ENCODE peak calls at places on chromosomes 16 and 17, in five cellular contexts. E is neuronal stem cell, N is mesenchymal stem cell, V is H1, U is trophoblast cell. R is an unnamed sample.

GRCh38 chr16:85386467-85387170 is 226.5 kb upstream of the GSE1 start:
- DNase-seq in E (no peak), N (no peak), V (no peak), U (no peak), R (no peak)

GRCh38 chr17:59828478-59828760 is 64.3 kb downstream of the TUBD1 start:
- DNase-seq in E (no peak), N (no peak), V (no peak), U (no peak), R (no peak)

GRCh38 chr16:47213761-47214440 is 70.2 kb upstream of the NETO2 start:
- DNase-seq in E (no peak), N (peak), V (no peak), U (no peak), R (no peak)

GRCh38 chr17:65495255-65496060 is 66.0 kb downstream of the AXIN2 start:
- DNase-seq in E (peak), N (no peak), V (peak), U (no peak), R (peak)

GRCh38 chr17:56074366-56074765 is 78.9 kb upstream of the ANKFN1 start:
- DNase-seq in E (no peak), N (no peak), V (no peak), U (no peak), R (no peak)

GRCh38 chr16:66551788-66552287 is 538 bp upstream of the CKLF start:
- DNase-seq in E (no peak), N (no peak), V (no peak), U (no peak), R (no peak)

GRCh38 chr17:42531455-42532354 is 4.3 kb upstream of the NAGLU start:
- DNase-seq in E (no peak), N (peak), V (no peak), U (peak), R (peak)

GRCh38 chr17:70947636-70948565 is 778.6 kb downstream of the KCNJ2 start:
- DNase-seq in E (no peak), N (no peak), V (no peak), U (no peak), R (no peak)

GRCh38 chr16:85359147-85359822 is 247.0 kb upstream of the CIBAR2 start:
- DNase-seq in E (no peak), N (peak), V (no peak), U (no peak), R (no peak)

GRCh38 chr17:39380144-39380543 is 21.3 kb downstream of the FBXL20 start:
- DNase-seq in E (no peak), N (no peak), V (no peak), U (no peak), R (no peak)

GRCh38 chr17:40848583-40849235 is 18.3 kb downstream of the KRT12 start:
- DNase-seq in E (no peak), N (no peak), V (no peak), U (no peak), R (no peak)

GRCh38 chr16:29862383-29862883 is 593 bp downstream of the CDIPT start:
- DNase-seq in E (no peak), N (peak), V (no peak), U (peak), R (no peak)

GRCh38 chr17:58181796-58182195 is 10.7 kb upstream of the EPX start:
- DNase-seq in E (no peak), N (no peak), V (no peak), U (no peak), R (no peak)

GRCh38 chr17:8872705-8873426 is 5.4 kb upstream of the PIK3R6 start:
- DNase-seq in E (no peak), N (no peak), V (no peak), U (no peak), R (no peak)

GRCh38 chr17:8873801-8874715 is 6.6 kb upstream of the PIK3R6 start:
- DNase-seq in E (no peak), N (no peak), V (no peak), U (no peak), R (no peak)

GRCh38 chr17:8877984-8878383 is 10.5 kb upstream of the PIK3R6 start:
- DNase-seq in E (no peak), N (no peak), V (no peak), U (no peak), R (no peak)

GRCh38 chr17:8875957-8876356 is 8.5 kb upstream of the PIK3R6 start:
- DNase-seq in E (no peak), N (no peak), V (no peak), U (no peak), R (peak)

GRCh38 chr17:8875416-8875815 is 7.9 kb upstream of the PIK3R6 start:
- DNase-seq in E (no peak), N (no peak), V (no peak), U (no peak), R (peak)
- H2BK120ac ChIP-seq in E (no peak), N (no peak), V (no peak), U (no peak), R (no peak)

GRCh38 chr17:44006581-44007345 is 2.3 kb downstream of the NAGS start:
- DNase-seq in E (peak), N (peak), V (peak), U (peak), R (peak)

GRCh38 chr17:44004761-44005526 is 522 bp downstream of the NAGS start:
- DNase-seq in E (no peak), N (no peak), V (no peak), U (peak), R (peak)

GRCh38 chr17:44007346-44008204 is 3.2 kb downstream of the NAGS start:
- DNase-seq in E (no peak), N (no peak), V (no peak), U (no peak), R (no peak)

GRCh38 chr17:44005527-44005864 is 1.1 kb downstream of the NAGS start:
- DNase-seq in E (no peak), N (no peak), V (no peak), U (no peak), R (no peak)

GRCh38 chr17:44005865-44006580 is 1.6 kb downstream of the NAGS start:
- DNase-seq in E (no peak), N (peak), V (no peak), U (no peak), R (peak)
- H2BK12ac ChIP-seq in E (no peak), N (peak), V (peak), U (no peak), R (no peak)

DNA sequence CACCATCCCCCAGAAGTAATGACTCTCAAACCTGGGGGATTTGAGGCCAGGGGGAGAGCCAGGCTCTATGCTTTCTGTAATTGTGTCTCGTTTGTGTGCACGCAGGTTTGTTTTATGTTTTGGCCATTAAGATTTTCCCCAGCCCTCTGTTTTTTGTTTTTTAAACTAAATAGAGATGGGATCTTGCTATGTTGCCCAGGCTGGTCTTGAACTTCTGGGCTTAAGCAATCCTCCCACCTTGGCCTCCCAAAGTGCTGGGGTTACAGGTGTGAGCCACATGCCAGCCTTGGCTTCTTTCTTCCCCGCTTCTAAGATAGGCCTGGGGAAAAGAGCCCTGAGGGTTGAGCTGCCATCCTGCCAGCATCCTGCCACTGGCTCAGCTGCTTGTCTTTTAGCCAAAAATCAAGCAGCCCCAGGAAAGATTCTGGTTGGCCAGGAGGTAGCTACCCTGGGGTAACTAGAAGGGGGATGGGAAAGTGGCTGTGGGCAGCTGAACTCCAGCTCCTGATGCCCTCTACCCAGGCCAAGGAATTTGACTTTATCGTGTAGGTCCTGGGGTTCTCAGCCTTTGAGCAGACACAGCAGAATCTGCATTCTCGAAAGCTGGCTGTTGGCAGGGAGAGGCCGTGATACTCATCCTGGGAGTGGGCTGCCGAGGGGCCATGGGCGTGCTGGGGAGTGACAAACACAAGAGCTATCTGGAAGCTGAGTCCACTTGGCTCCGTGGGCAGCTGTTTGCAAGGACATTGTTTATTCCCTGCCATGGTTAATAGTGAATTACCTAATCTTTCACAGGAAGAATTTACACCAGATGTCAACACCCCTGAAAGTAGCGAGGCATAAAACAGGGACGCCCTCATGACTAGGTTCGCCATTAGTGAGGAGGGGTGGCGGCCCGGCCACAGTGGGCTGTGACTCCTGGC is 18.5 kb downstream of the KDM8 start:
- DNase-seq in E (no peak), N (peak), V (no peak), U (no peak), R (no peak)
- H2BK120ac ChIP-seq in E (no peak), N (no peak), V (no peak), U (no peak), R (no peak)

GRCh38 chr16:71198408-71198807 is 32.1 kb downstream of the HYDIN start:
- DNase-seq in E (no peak), N (no peak), V (no peak), U (no peak), R (no peak)

GRCh38 chr16:71203631-71204030 is 26.9 kb downstream of the HYDIN start:
- DNase-seq in E (no peak), N (no peak), V (no peak), U (peak), R (no peak)

GRCh38 chr16:71205482-71206131 is 24.9 kb downstream of the HYDIN start:
- DNase-seq in E (no peak), N (no peak), V (no peak), U (no peak), R (no peak)

GRCh38 chr16:71201054-71201453 is 29.5 kb downstream of the HYDIN start:
- DNase-seq in E (no peak), N (no peak), V (no peak), U (no peak), R (no peak)

DNA sequence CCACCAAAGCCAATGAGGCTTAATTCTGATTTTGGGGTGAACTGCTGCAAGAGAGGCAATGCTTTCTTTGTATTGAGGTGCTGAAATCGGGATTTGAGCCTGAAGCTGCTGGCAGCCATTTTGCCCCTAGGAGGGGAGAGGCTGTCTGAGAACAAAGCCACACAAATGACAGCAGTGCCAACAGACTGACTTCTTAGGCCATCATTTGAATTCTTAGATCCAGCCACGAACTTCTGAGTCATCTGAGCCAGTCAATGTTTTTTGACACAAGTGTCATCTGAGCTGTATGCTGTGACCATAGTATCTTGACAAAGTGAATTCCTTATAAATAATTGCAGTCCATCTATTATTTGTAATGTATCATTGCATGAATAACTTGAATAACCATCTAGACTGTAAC is 29.0 kb downstream of the HYDIN start:
- DNase-seq in E (no peak), N (no peak), V (no peak), U (peak), R (no peak)
- H2BK12ac ChIP-seq in E (no peak), N (no peak), V (no peak), U (no peak), R (no peak)

DNA sequence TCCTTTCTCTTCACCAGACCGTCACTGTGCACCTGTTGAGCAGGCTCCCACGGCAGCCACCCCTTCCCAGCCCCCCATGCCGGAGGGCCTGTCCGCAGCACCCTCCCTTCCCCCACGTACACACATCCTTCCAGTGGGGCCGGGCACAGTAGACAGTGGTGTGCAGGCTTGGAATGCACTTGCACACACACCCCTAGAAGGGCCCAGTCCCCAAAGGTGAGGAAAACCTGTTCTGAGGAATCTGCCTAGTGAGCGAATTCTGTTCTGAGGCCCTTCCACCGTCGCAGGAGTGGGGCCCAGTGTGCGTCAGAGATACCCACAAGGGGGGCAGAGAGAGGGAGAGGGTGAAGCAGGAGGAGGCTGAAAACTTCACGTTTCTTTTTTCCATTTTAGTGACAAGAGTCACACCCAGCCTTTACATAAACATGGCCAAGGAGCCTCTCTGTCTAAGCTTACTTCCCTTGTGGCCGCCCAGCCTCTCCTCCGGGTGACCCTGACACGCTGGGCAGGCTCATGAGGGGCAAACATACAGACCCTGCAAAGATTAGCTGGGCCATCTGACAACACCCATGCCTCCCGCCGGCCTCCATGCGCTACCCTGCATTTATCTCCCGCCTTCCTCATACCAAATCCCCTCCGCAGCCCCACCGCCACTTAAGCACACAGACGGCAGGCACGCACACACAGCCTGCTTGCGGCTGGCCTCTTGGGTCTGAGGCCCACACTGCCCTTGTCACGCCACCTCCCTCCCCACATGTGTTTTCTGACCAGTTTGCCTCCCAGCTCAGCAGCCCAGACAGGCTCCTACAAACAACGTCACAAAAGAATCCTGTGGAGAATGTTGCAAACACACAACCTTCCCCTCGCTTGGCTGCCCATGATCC is 1.8 kb downstream of the ZBTB4 start:
- DNase-seq in E (no peak), N (peak), V (no peak), U (peak), R (no peak)
- H2BK120ac ChIP-seq in E (no peak), N (no peak), V (no peak), U (no peak), R (no peak)

GRCh38 chr16:35391328-35391727 is 1931.9 kb downstream of the TP53TG3F start:
- DNase-seq in E (no peak), N (peak), V (no peak), U (peak), R (peak)

GRCh38 chr16:35386619-35387018 is 1927.2 kb downstream of the TP53TG3F start:
- DNase-seq in E (no peak), N (no peak), V (no peak), U (no peak), R (no peak)
- H2BK12ac ChIP-seq in E (no peak), N (no peak), V (no peak), U (no peak), R (no peak)

GRCh38 chr16:89350701-89351380 is 133.3 kb downstream of the ZNF778 start:
- DNase-seq in E (no peak), N (peak), V (no peak), U (no peak), R (no peak)
- H2BK120ac ChIP-seq in E (no peak), N (no peak), V (no peak), U (no peak), R (no peak)

DNA sequence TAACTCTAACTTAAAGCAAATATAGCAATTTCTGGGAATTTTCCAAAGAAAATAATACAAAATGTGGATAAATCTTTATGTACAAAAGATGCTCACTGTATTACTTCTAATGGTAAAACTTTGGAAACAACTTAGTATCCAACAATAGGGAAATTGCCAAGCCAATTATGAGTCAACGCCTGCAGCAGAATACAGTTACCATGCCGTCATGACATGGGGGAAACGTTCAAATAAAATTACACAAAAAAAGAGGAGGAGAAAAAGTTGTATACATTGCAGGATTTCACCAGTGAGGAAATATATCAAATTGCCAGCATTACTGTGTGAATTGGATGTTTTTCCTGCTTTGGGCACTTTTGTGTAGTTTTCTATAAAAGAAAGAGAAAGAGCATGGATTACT is 469.6 kb downstream of the SOX9 start:
- DNase-seq in E (no peak), N (peak), V (no peak), U (peak), R (no peak)
- H2BK12ac ChIP-seq in E (no peak), N (no peak), V (no peak), U (no peak), R (no peak)

GRCh38 chr17:48522990-48523389 is 7.8 kb downstream of the HOXB1 start:
- DNase-seq in E (no peak), N (peak), V (no peak), U (no peak), R (no peak)
- H2BK120ac ChIP-seq in E (no peak), N (no peak), V (no peak), U (no peak), R (no peak)